ENCODE peak calls at places on chromosome 3, in eight cellular contexts. Y, P, C, W, E, V, I and Q are unnamed samples.

GRCh38 chr3:45127130-45127822 is 18.9 kb downstream of the CDCP1 start:
- DNase-seq in Y (no peak), P (no peak), C (no peak), W (no peak), E (no peak), V (no peak), I (no peak), Q (no peak)

GRCh38 chr3:14200841-14201240 is 22.2 kb downstream of the LSM3 start:
- DNase-seq in Y (no peak), P (no peak), C (no peak), W (no peak), E (no peak), V (no peak), I (no peak), Q (no peak)

GRCh38 chr3:116512931-116513330 is 67.6 kb upstream of the LSAMP start:
- DNase-seq in Y (no peak), P (no peak), C (no peak), W (no peak), E (no peak), V (no peak), I (no peak), Q (no peak)

GRCh38 chr3:188670446-188670845 is 501.3 kb upstream of the TPRG1 start:
- DNase-seq in Y (peak; percentile 49), P (no peak), C (no peak), W (no peak), E (no peak), V (no peak), I (no peak), Q (no peak)

GRCh38 chr3:122105626-122106025 is 50.5 kb downstream of the CD86 start:
- DNase-seq in Y (no peak), P (no peak), C (no peak), W (no peak), E (peak; percentile 23), V (peak; percentile 58), I (no peak), Q (no peak)

GRCh38 chr3:190621971-190622370 is 108.1 kb downstream of the IL1RAP start:
- DNase-seq in Y (peak; percentile 78), P (no peak), C (no peak), W (no peak), E (no peak), V (no peak), I (no peak), Q (no peak)

GRCh38 chr3:194368918-194369317 is 625 bp downstream of the LRRC15 start:
- DNase-seq in Y (no peak), P (no peak), C (no peak), W (no peak), E (no peak), V (no peak), I (no peak), Q (no peak)

GRCh38 chr3:63945558-63946096 is 33.4 kb upstream of the SCAANT1 start:
- DNase-seq in Y (no peak), P (no peak), C (no peak), W (no peak), E (no peak), V (no peak), I (no peak), Q (no peak)

GRCh38 chr3:67605377-67605776 is 49.0 kb downstream of the SUCLG2 start:
- DNase-seq in Y (no peak), P (no peak), C (no peak), W (no peak), E (peak; percentile 63), V (no peak), I (no peak), Q (no peak)

GRCh38 chr3:125055165-125055912 is 458 bp downstream of the HEG1 start:
- DNase-seq in Y (no peak), P (no peak), C (no peak), W (peak; percentile 5), E (no peak), V (no peak), I (no peak), Q (peak; percentile 10)

GRCh38 chr3:186915808-186916796 is 14.2 kb upstream of the ST6GAL1 start:
- DNase-seq in Y (no peak), P (no peak), C (no peak), W (no peak), E (no peak), V (no peak), I (no peak), Q (no peak)